ENCODE peak calls at places on chromosomes 11 and 22, in six cellular contexts. Z is neuronal stem cell, R is H1, Q is mesenchymal stem cell, P is IMR-90, T is H9. U is an unnamed sample.
A peak's percentile ranks its signal among the peaks of the same experiment; 100 is the strongest.

GRCh38 chr11:9138612-9139579 is 47.5 kb upstream of the SCUBE2 start:
- DNase-seq in Z (no peak), R (peak; percentile 34), Q (peak; percentile 79), P (peak; percentile 95), T (no peak), U (no peak)

GRCh38 chr22:22923379-22923778 is 35.8 kb downstream of the IGLL5 start:
- DNase-seq in Z (no peak), R (no peak), Q (no peak), P (no peak), T (no peak), U (no peak)

GRCh38 chr22:47001288-47001687 is 238.8 kb downstream of the TBC1D22A start:
- DNase-seq in Z (no peak), R (no peak), Q (no peak), P (no peak), T (no peak), U (no peak)

GRCh38 chr11:69462106-69463045 is 19.1 kb upstream of the LINC01488 start:
- DNase-seq in Z (no peak), R (no peak), Q (no peak), P (no peak), T (no peak), U (no peak)

GRCh38 chr11:13251961-13252360 is 25.6 kb upstream of the BMAL1 start:
- DNase-seq in Z (no peak), R (no peak), Q (no peak), P (no peak), T (no peak), U (no peak)

GRCh38 chr11:2689551-2690260 is 10.1 kb downstream of the KCNQ1OT1 start:
- DNase-seq in Z (no peak), R (no peak), Q (no peak), P (no peak), T (no peak), U (no peak)

GRCh38 chr11:19800714-19801519 is 88.3 kb downstream of the NAV2 start:
- DNase-seq in Z (no peak), R (no peak), Q (no peak), P (no peak), T (peak; percentile 50), U (no peak)

GRCh38 chr11:2582958-2583604 is 116.7 kb downstream of the KCNQ1OT1 start:
- DNase-seq in Z (no peak), R (peak; percentile 45), Q (no peak), P (no peak), T (peak; percentile 24), U (no peak)

GRCh38 chr22:16717699-16718558 is 107.3 kb downstream of the XKR3 start:
- DNase-seq in Z (no peak), R (no peak), Q (no peak), P (no peak), T (no peak), U (no peak)

GRCh38 chr22:24521791-24522245 is 26.7 kb downstream of the UPB1 start:
- DNase-seq in Z (peak; percentile 29), R (peak; percentile 69), Q (peak; percentile 53), P (peak; percentile 60), T (peak; percentile 89), U (peak; percentile 95)

GRCh38 chr11:125498521-125498920 is 2.5 kb upstream of the FEZ1 start:
- DNase-seq in Z (no peak), R (no peak), Q (no peak), P (no peak), T (no peak), U (no peak)

GRCh38 chr11:70826541-70826943 is 425.8 kb downstream of the SHANK2 start:
- DNase-seq in Z (peak; percentile 57), R (peak; percentile 69), Q (no peak), P (no peak), T (peak; percentile 57), U (peak; percentile 66)

GRCh38 chr11:73246303-73246702 is 25.8 kb upstream of the P2RY6 start:
- DNase-seq in Z (no peak), R (no peak), Q (no peak), P (no peak), T (peak; percentile 0), U (no peak)

GRCh38 chr11:83459802-83460201 is 173.6 kb upstream of the CCDC90B start:
- DNase-seq in Z (no peak), R (no peak), Q (no peak), P (no peak), T (no peak), U (no peak)

GRCh38 chr11:70762810-70763209 is 364.5 kb downstream of the CTTN start:
- DNase-seq in Z (no peak), R (no peak), Q (no peak), P (no peak), T (no peak), U (no peak)

GRCh38 chr11:129313588-129314288 is 61.9 kb upstream of the BARX2 start:
- DNase-seq in Z (no peak), R (no peak), Q (no peak), P (peak; percentile 49), T (no peak), U (no peak)

GRCh38 chr22:45575173-45575572 is 72.5 kb downstream of the FBLN1 start:
- DNase-seq in Z (no peak), R (no peak), Q (no peak), P (no peak), T (no peak), U (no peak)

GRCh38 chr11:134560566-134561347 is 148.7 kb upstream of the B3GAT1 start:
- DNase-seq in Z (no peak), R (peak; percentile 51), Q (no peak), P (no peak), T (no peak), U (peak; percentile 51)

GRCh38 chr11:125343732-125344131 is 152.3 kb downstream of the FEZ1 start:
- DNase-seq in Z (no peak), R (no peak), Q (peak; percentile 81), P (peak; percentile 49), T (no peak), U (peak; percentile 54)

GRCh38 chr11:130613396-130613795 is 165.0 kb downstream of the ADAMTS15 start:
- DNase-seq in Z (no peak), R (no peak), Q (no peak), P (no peak), T (no peak), U (no peak)

GRCh38 chr11:12127206-12127898 is 17.0 kb downstream of the MICAL2 start:
- DNase-seq in Z (no peak), R (no peak), Q (no peak), P (no peak), T (no peak), U (no peak)

GRCh38 chr22:19905619-19906276 is 35.8 kb upstream of the COMT start:
- DNase-seq in Z (no peak), R (no peak), Q (no peak), P (no peak), T (peak; percentile 25), U (peak; percentile 54)

GRCh38 chr11:1205987-1206331 is 16.9 kb upstream of the MUC5B start:
- DNase-seq in Z (no peak), R (no peak), Q (no peak), P (no peak), T (peak; percentile 15), U (no peak)

GRCh38 chr11:57424802-57425564 is 1.9 kb downstream of the SLC43A3 start:
- DNase-seq in Z (no peak), R (no peak), Q (peak; percentile 86), P (peak; percentile 95), T (no peak), U (peak; percentile 87)

GRCh38 chr11:92269841-92270240 is 45.2 kb downstream of the FAT3 start:
- DNase-seq in Z (no peak), R (no peak), Q (no peak), P (no peak), T (no peak), U (no peak)

GRCh38 chr22:29691636-29692326 is 28.0 kb upstream of the CABP7 start:
- DNase-seq in Z (no peak), R (no peak), Q (no peak), P (no peak), T (peak; percentile 81), U (peak; percentile 74)

GRCh38 chr11:71165771-71166170 is 86.6 kb downstream of the SHANK2 start:
- DNase-seq in Z (no peak), R (no peak), Q (no peak), P (no peak), T (no peak), U (no peak)

GRCh38 chr11:103035656-103036434 is 56.1 kb downstream of the DCUN1D5 start:
- DNase-seq in Z (peak; percentile 24), R (no peak), Q (peak; percentile 95), P (peak; percentile 86), T (no peak), U (peak; percentile 86)

GRCh38 chr11:123264431-123264780 is 69.4 kb upstream of the CLMP start:
- DNase-seq in Z (no peak), R (no peak), Q (no peak), P (no peak), T (no peak), U (no peak)

GRCh38 chr22:24426436-24426835 is 963 bp upstream of the ADORA2A start:
- DNase-seq in Z (no peak), R (no peak), Q (no peak), P (no peak), T (no peak), U (no peak)

DNA sequence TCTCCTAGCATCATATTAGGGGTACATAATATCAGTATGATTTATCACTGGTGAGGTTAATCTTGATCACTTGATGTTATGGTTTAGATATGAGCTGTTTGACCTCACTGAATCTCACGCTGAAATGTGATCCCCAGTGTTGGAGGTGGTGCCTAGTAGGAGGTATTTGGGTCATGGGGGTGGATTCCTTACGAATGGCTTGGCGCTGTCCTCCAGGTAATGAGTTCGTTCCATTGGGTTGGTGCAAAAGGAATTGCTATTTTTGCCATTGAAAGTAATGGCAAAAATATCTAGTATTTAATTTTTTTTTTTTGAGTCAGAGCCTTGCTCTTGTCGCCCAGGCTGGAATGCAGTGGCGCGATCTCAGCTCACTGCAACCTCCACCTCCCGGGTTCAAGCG is 326.3 kb downstream of the AASDHPPT start:
- DNase-seq in Z (no peak), R (no peak), Q (no peak), P (no peak), T (no peak), U (no peak)
- H2BK15ac ChIP-seq in Z (no peak overlapping the region), R (no peak overlapping the region), Q (no peak overlapping the region), P (no peak overlapping the region), T (no peak overlapping the region), U (no peak overlapping the region)

GRCh38 chr11:46242961-46243795 is 34.3 kb upstream of the CREB3L1 start:
- DNase-seq in Z (peak; percentile 89), R (peak; percentile 97), Q (peak; percentile 96), P (peak; percentile 97), T (peak; percentile 96), U (peak; percentile 98)
- H2AK5ac ChIP-seq in Z (no peak overlapping the region), R (peak overlapping the region; percentile 76), Q (peak overlapping the region; percentile 83), P (peak overlapping the region; percentile 99), T (no peak overlapping the region), U (peak overlapping the region; percentile 1)

GRCh38 chr11:44138980-44139379 is 43.5 kb downstream of the EXT2 start:
- DNase-seq in Z (no peak), R (no peak), Q (no peak), P (no peak), T (no peak), U (no peak)
- H2BK15ac ChIP-seq in Z (no peak overlapping the region), R (no peak overlapping the region), Q (no peak overlapping the region), P (no peak overlapping the region), T (no peak overlapping the region), U (no peak overlapping the region)

DNA sequence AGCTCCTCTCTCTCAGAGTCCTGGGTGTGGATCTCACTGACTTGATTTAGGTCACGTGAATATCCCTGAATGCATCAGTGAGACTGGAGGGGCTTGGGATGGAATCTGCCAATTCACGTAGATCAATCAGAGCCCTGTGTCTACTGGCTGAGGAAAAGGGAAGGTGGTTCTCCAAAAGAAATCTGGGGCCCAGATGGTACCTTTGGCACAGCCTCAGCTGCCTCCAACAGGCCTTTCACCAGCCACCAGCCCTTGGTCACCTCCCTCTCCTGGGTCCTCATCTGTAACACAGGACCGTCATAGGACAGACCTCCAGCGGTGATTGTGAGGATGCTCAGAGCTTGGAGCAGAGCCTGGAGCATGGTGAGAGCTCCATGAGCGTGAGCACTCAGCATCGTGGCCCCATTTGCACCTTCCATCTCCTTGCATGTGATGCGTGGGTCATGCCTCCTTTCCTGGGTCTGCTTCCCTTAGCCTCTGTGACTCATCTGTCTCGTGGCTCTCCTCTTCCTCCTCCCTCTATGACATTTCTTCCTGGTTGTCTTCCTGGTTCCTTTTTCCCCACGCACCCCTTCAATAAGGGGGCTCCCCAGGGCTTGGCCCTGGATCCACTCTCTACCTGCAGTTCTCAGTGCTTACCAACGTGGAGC is 7.5 kb upstream of the MIEF1 start:
- DNase-seq in Z (no peak), R (no peak), Q (peak; percentile 35), P (peak; percentile 20), T (no peak), U (no peak)
- H2AK5ac ChIP-seq in Z (peak overlapping the region; percentile 74), R (peak overlapping the region; percentile 17), Q (no peak overlapping the region), P (peak overlapping the region; percentile 91), T (no peak overlapping the region), U (no peak overlapping the region)

U was measured in mesendoderm.